ENCODE peak calls at places on chromosomes 12 and 14, in five cellular contexts. One of them, this sample, is unnamed.

GRCh38 chr12:96083020-96083489 is 47.7 kb upstream of the LTA4H start:
- DNase-seq in ACHN: no peak
- DNase-seq in H9: no peak
- DNase-seq in RWPE2: no peak
- DNase-seq in progenitor cell of endocrine pancreas: no peak
- DNase-seq in this sample: no peak

GRCh38 chr14:72723741-72724530 is 170.0 kb downstream of the DPF3 start:
- DNase-seq in ACHN: no peak
- DNase-seq in H9: no peak
- DNase-seq in RWPE2: no peak
- DNase-seq in progenitor cell of endocrine pancreas: no peak
- DNase-seq in this sample: no peak

GRCh38 chr12:45305904-45306303 is 90.0 kb downstream of the ANO6 start:
- DNase-seq in ACHN: no peak
- DNase-seq in H9: no peak
- DNase-seq in RWPE2: no peak
- DNase-seq in progenitor cell of endocrine pancreas: no peak
- DNase-seq in this sample: no peak

GRCh38 chr14:99570542-99571302 is 33.3 kb downstream of the CCDC85C start:
- DNase-seq in ACHN: no peak
- DNase-seq in H9: no peak
- DNase-seq in RWPE2: no peak
- DNase-seq in progenitor cell of endocrine pancreas: no peak
- DNase-seq in this sample: no peak

GRCh38 chr14:102525213-102526143 is 15.9 kb upstream of the ANKRD9 start:
- DNase-seq in ACHN: peak
- DNase-seq in H9: no peak
- DNase-seq in RWPE2: no peak
- DNase-seq in progenitor cell of endocrine pancreas: no peak
- DNase-seq in this sample: no peak

GRCh38 chr12:131920157-131920508 is 8.9 kb upstream of the PUS1 start:
- DNase-seq in ACHN: no peak
- DNase-seq in H9: no peak
- DNase-seq in RWPE2: no peak
- DNase-seq in progenitor cell of endocrine pancreas: no peak
- DNase-seq in this sample: no peak

GRCh38 chr14:101503431-101504095 is 57.7 kb upstream of the DIO3 start:
- DNase-seq in ACHN: no peak
- DNase-seq in H9: peak
- DNase-seq in RWPE2: peak
- DNase-seq in progenitor cell of endocrine pancreas: no peak
- DNase-seq in this sample: peak

GRCh38 chr12:53380104-53380796 is at the start of gene SP1:
- DNase-seq in ACHN: peak
- DNase-seq in H9: peak
- DNase-seq in RWPE2: peak
- DNase-seq in progenitor cell of endocrine pancreas: peak
- DNase-seq in this sample: peak

GRCh38 chr12:104306943-104307654 is 3.6 kb downstream of the EID3 start:
- DNase-seq in ACHN: no peak
- DNase-seq in H9: no peak
- DNase-seq in RWPE2: no peak
- DNase-seq in progenitor cell of endocrine pancreas: no peak
- DNase-seq in this sample: no peak

GRCh38 chr12:28351414-28351813 is 161.2 kb downstream of the CCDC91 start:
- DNase-seq in ACHN: no peak
- DNase-seq in H9: no peak
- DNase-seq in RWPE2: no peak
- DNase-seq in progenitor cell of endocrine pancreas: no peak
- DNase-seq in this sample: no peak

GRCh38 chr12:4441355-4442330 is 4.0 kb downstream of the FGF6 start:
- DNase-seq in ACHN: no peak
- DNase-seq in H9: peak
- DNase-seq in RWPE2: no peak
- DNase-seq in progenitor cell of endocrine pancreas: peak
- DNase-seq in this sample: no peak

GRCh38 chr12:65156366-65156831 is 13.0 kb upstream of the LEMD3 start:
- DNase-seq in ACHN: no peak
- DNase-seq in H9: no peak
- DNase-seq in RWPE2: no peak
- DNase-seq in progenitor cell of endocrine pancreas: no peak
- DNase-seq in this sample: no peak

GRCh38 chr12:45049912-45050318 is 984 bp downstream of the DBX2 start:
- DNase-seq in ACHN: no peak
- DNase-seq in H9: no peak
- DNase-seq in RWPE2: no peak
- DNase-seq in progenitor cell of endocrine pancreas: no peak
- DNase-seq in this sample: no peak

GRCh38 chr14:35986219-35986573 is 160.1 kb downstream of the BRMS1L start:
- DNase-seq in ACHN: no peak
- DNase-seq in H9: no peak
- DNase-seq in RWPE2: no peak
- DNase-seq in progenitor cell of endocrine pancreas: no peak
- DNase-seq in this sample: no peak

GRCh38 chr14:44300911-44301310 is 206.2 kb downstream of the FSCB start:
- DNase-seq in ACHN: no peak
- DNase-seq in H9: no peak
- DNase-seq in RWPE2: no peak
- DNase-seq in progenitor cell of endocrine pancreas: no peak
- DNase-seq in this sample: no peak

GRCh38 chr12:106142591-106143261 is 4.0 kb upstream of the NUAK1 start:
- DNase-seq in ACHN: no peak
- DNase-seq in H9: no peak
- DNase-seq in RWPE2: no peak
- DNase-seq in progenitor cell of endocrine pancreas: no peak
- DNase-seq in this sample: no peak

GRCh38 chr12:115972241-115972640 is 305.3 kb downstream of the MED13L start:
- DNase-seq in ACHN: no peak
- DNase-seq in H9: no peak
- DNase-seq in RWPE2: no peak
- DNase-seq in progenitor cell of endocrine pancreas: no peak
- DNase-seq in this sample: no peak

GRCh38 chr12:24922109-24922508 is 26.8 kb downstream of the BCAT1 start:
- DNase-seq in ACHN: no peak
- DNase-seq in H9: no peak
- DNase-seq in RWPE2: no peak
- DNase-seq in progenitor cell of endocrine pancreas: no peak
- DNase-seq in this sample: no peak

GRCh38 chr14:75562048-75562447 is 16.4 kb upstream of the FLVCR2 start:
- DNase-seq in ACHN: no peak
- DNase-seq in H9: no peak
- DNase-seq in RWPE2: no peak
- DNase-seq in progenitor cell of endocrine pancreas: no peak
- DNase-seq in this sample: no peak

GRCh38 chr12:124392991-124393790 is 98.3 kb downstream of the RFLNA start:
- DNase-seq in ACHN: peak
- DNase-seq in H9: peak
- DNase-seq in RWPE2: no peak
- DNase-seq in progenitor cell of endocrine pancreas: no peak
- DNase-seq in this sample: peak

GRCh38 chr14:49977126-49977841 is 84.4 kb downstream of the ARF6 start:
- DNase-seq in ACHN: no peak
- DNase-seq in H9: no peak
- DNase-seq in RWPE2: no peak
- DNase-seq in progenitor cell of endocrine pancreas: no peak
- DNase-seq in this sample: no peak

GRCh38 chr12:57630891-57631433 is 2.0 kb downstream of the B4GALNT1 start:
- DNase-seq in ACHN: no peak
- DNase-seq in H9: peak
- DNase-seq in RWPE2: no peak
- DNase-seq in progenitor cell of endocrine pancreas: no peak
- DNase-seq in this sample: no peak

GRCh38 chr12:49583361-49584094 is 15.6 kb upstream of the MCRS1 start:
- DNase-seq in ACHN: no peak
- DNase-seq in H9: no peak
- DNase-seq in RWPE2: no peak
- DNase-seq in progenitor cell of endocrine pancreas: no peak
- DNase-seq in this sample: no peak

GRCh38 chr14:44960146-44960545 is 1.6 kb downstream of the KLHL28 start:
- DNase-seq in ACHN: peak
- DNase-seq in H9: no peak
- DNase-seq in RWPE2: no peak
- DNase-seq in progenitor cell of endocrine pancreas: no peak
- DNase-seq in this sample: no peak

GRCh38 chr12:104603545-104603973 is 146.8 kb downstream of the CHST11 start:
- DNase-seq in ACHN: no peak
- DNase-seq in H9: no peak
- DNase-seq in RWPE2: no peak
- DNase-seq in progenitor cell of endocrine pancreas: no peak
- DNase-seq in this sample: no peak

GRCh38 chr14:66511849-66512248 is 3.9 kb downstream of the GPHN start:
- DNase-seq in ACHN: no peak
- DNase-seq in H9: no peak
- DNase-seq in RWPE2: no peak
- DNase-seq in progenitor cell of endocrine pancreas: no peak
- DNase-seq in this sample: no peak

GRCh38 chr14:100771121-100771800 is 44.6 kb downstream of the DLK1 start:
- DNase-seq in ACHN: no peak
- DNase-seq in H9: no peak
- DNase-seq in RWPE2: no peak
- DNase-seq in progenitor cell of endocrine pancreas: no peak
- DNase-seq in this sample: no peak